ENCODE peak calls at places on chromosomes 1 and 21, in eight cellular contexts. X, Z, U, T, L, Q, G and R are unnamed samples.

GRCh38 chr1:19811206-19811851 is 3.8 kb downstream of the RNF186 start:
- DNase-seq in X (no peak), Z (no peak), U (no peak), T (peak; percentile 27), L (no peak), Q (peak; percentile 57), G (peak; percentile 34), R (peak; percentile 61)

GRCh38 chr1:74504125-74505065 is 8.0 kb downstream of the LRRC53 start:
- DNase-seq in X (peak; percentile 28), Z (peak; percentile 19), U (no peak), T (peak; percentile 76), L (no peak), Q (peak; percentile 53), G (peak; percentile 19), R (peak; percentile 71)

GRCh38 chr21:21137986-21138385 is 139.8 kb downstream of the NCAM2 start:
- DNase-seq in X (no peak), Z (no peak), U (no peak), T (no peak), L (no peak), Q (no peak), G (no peak), R (no peak)

GRCh38 chr1:167561753-167562152 is 8.2 kb upstream of the CREG1 start:
- DNase-seq in X (no peak), Z (no peak), U (no peak), T (no peak), L (no peak), Q (peak; percentile 65), G (no peak), R (no peak)

GRCh38 chr1:38991638-38992449 is 768 bp downstream of the AKIRIN1 start:
- DNase-seq in X (peak; percentile 29), Z (peak; percentile 21), U (no peak), T (peak; percentile 49), L (peak; percentile 28), Q (peak; percentile 55), G (no peak), R (peak; percentile 30)

GRCh38 chr1:235008239-235008638 is 120.4 kb downstream of the TOMM20 start:
- DNase-seq in X (no peak), Z (no peak), U (no peak), T (no peak), L (no peak), Q (no peak), G (no peak), R (no peak)

GRCh38 chr1:12010751-12011570 is 8.3 kb upstream of the MIIP start:
- DNase-seq in X (no peak), Z (no peak), U (no peak), T (no peak), L (no peak), Q (no peak), G (no peak), R (no peak)

GRCh38 chr1:51088474-51088873 is 13.6 kb upstream of the C1orf185 start:
- DNase-seq in X (peak; percentile 13), Z (no peak), U (no peak), T (no peak), L (no peak), Q (peak; percentile 7), G (peak; percentile 7), R (peak; percentile 14)

GRCh38 chr1:230768903-230769570 is 21.8 kb downstream of the CAPN9 start:
- DNase-seq in X (no peak), Z (peak; percentile 58), U (no peak), T (no peak), L (no peak), Q (no peak), G (no peak), R (no peak)

GRCh38 chr1:155975375-155976061 is 2.8 kb downstream of the ARHGEF2 start:
- DNase-seq in X (no peak), Z (no peak), U (no peak), T (no peak), L (no peak), Q (peak; percentile 50), G (no peak), R (no peak)

GRCh38 chr1:68600049-68600661 is 103.3 kb upstream of the DEPDC1 start:
- DNase-seq in X (peak; percentile 12), Z (peak; percentile 8), U (no peak), T (peak; percentile 16), L (no peak), Q (peak; percentile 21), G (peak; percentile 13), R (peak; percentile 50)

GRCh38 chr1:36354486-36354885 is 31.0 kb upstream of the EVA1B start:
- DNase-seq in X (no peak), Z (no peak), U (no peak), T (no peak), L (no peak), Q (no peak), G (no peak), R (no peak)

GRCh38 chr1:209823143-209824041 is 4.4 kb upstream of the UTP25 start:
- DNase-seq in X (peak; percentile 41), Z (peak; percentile 95), U (no peak), T (no peak), L (no peak), Q (peak; percentile 72), G (peak; percentile 55), R (peak; percentile 89)

GRCh38 chr1:1406821-1407100 is 332 bp downstream of the MRPL20 start:
- DNase-seq in X (no peak), Z (no peak), U (no peak), T (no peak), L (no peak), Q (no peak), G (no peak), R (no peak)

GRCh38 chr1:182330303-182330702 is 61.3 kb downstream of the GLUL start:
- DNase-seq in X (no peak), Z (peak; percentile 45), U (no peak), T (no peak), L (no peak), Q (no peak), G (no peak), R (peak; percentile 86)

GRCh38 chr1:55817027-55817426 is 601.9 kb upstream of the USP24 start:
- DNase-seq in X (no peak), Z (no peak), U (no peak), T (no peak), L (no peak), Q (no peak), G (no peak), R (no peak)

GRCh38 chr1:59971464-59971911 is 44.9 kb upstream of the CYP2J2 start:
- DNase-seq in X (peak; percentile 76), Z (peak; percentile 55), U (peak; percentile 36), T (peak; percentile 84), L (peak; percentile 64), Q (peak; percentile 57), G (peak; percentile 39), R (peak; percentile 71)

GRCh38 chr1:226568077-226568831 is 19.7 kb downstream of the STUM start:
- DNase-seq in X (no peak), Z (no peak), U (no peak), T (peak; percentile 26), L (no peak), Q (peak; percentile 32), G (peak; percentile 6), R (no peak)

GRCh38 chr1:206606867-206607266 is 5.4 kb downstream of the EIF2D start:
- DNase-seq in X (peak; percentile 79), Z (peak; percentile 44), U (no peak), T (no peak), L (no peak), Q (peak; percentile 54), G (peak; percentile 36), R (peak; percentile 67)

GRCh38 chr1:170836146-170836545 is 99.2 kb upstream of the MROH9 start:
- DNase-seq in X (no peak), Z (no peak), U (no peak), T (no peak), L (no peak), Q (no peak), G (no peak), R (no peak)

GRCh38 chr1:200258447-200259375 is 151.1 kb downstream of the ZNF281 start:
- DNase-seq in X (peak; percentile 64), Z (peak; percentile 9), U (no peak), T (no peak), L (no peak), Q (peak; percentile 46), G (peak; percentile 39), R (peak; percentile 62)

GRCh38 chr1:232547938-232548484 is 81.9 kb downstream of the SIPA1L2 start:
- DNase-seq in X (no peak), Z (no peak), U (no peak), T (no peak), L (no peak), Q (no peak), G (no peak), R (no peak)

GRCh38 chr1:198830397-198830796 is 191.6 kb downstream of the PTPRC start:
- DNase-seq in X (no peak), Z (no peak), U (no peak), T (no peak), L (no peak), Q (no peak), G (no peak), R (no peak)

GRCh38 chr1:17615157-17615556 is 75.7 kb downstream of the ARHGEF10L start:
- DNase-seq in X (no peak), Z (no peak), U (no peak), T (no peak), L (no peak), Q (no peak), G (no peak), R (no peak)

GRCh38 chr1:17181785-17182464 is 23.0 kb upstream of the PADI1 start:
- DNase-seq in X (no peak), Z (no peak), U (no peak), T (no peak), L (no peak), Q (peak; percentile 70), G (no peak), R (no peak)

GRCh38 chr1:87787551-87787950 is 458.9 kb downstream of the LMO4 start:
- DNase-seq in X (no peak), Z (peak; percentile 18), U (no peak), T (no peak), L (no peak), Q (no peak), G (no peak), R (no peak)

GRCh38 chr1:44822981-44823451 is 14.7 kb downstream of the BTBD19 start:
- DNase-seq in X (no peak), Z (no peak), U (no peak), T (no peak), L (no peak), Q (no peak), G (no peak), R (no peak)

GRCh38 chr1:169121146-169121923 is 14.8 kb downstream of the ATP1B1 start:
- DNase-seq in X (no peak), Z (no peak), U (no peak), T (no peak), L (no peak), Q (no peak), G (no peak), R (no peak)
- TF ChIP-seq CTCF in X (no peak), Z (no peak), U (no peak), T (no peak), L (no peak), Q (no peak), G (no peak), R (no peak)

GRCh38 chr1:93584238-93585003 is 97.2 kb downstream of the BCAR3 start:
- DNase-seq in X (no peak), Z (no peak), U (no peak), T (no peak), L (no peak), Q (no peak), G (no peak), R (no peak)
- TF ChIP-seq CTCF in X (no peak), Z (no peak), U (no peak), T (no peak), L (no peak), Q (no peak), G (no peak), R (no peak)

GRCh38 chr1:215188302-215188950 is 105.9 kb downstream of the KCNK2 start:
- DNase-seq in X (no peak), Z (no peak), U (no peak), T (no peak), L (no peak), Q (no peak), G (no peak), R (peak; percentile 40)
- TF ChIP-seq CTCF in X (no peak), Z (no peak), U (no peak), T (no peak), L (no peak), Q (no peak), G (no peak), R (no peak)

GRCh38 chr1:164699815-164700491 is 141.0 kb downstream of the PBX1 start:
- DNase-seq in X (no peak), Z (no peak), U (no peak), T (no peak), L (no peak), Q (peak; percentile 29), G (no peak), R (peak; percentile 9)
- TF ChIP-seq CTCF in X (no peak), Z (no peak), U (no peak), T (no peak), L (no peak), Q (no peak), G (no peak), R (no peak)